ENCODE peak calls at places on chromosomes 6 and 20, in seven cellular contexts. One of them, this sample, is unnamed.

GRCh38 chr6:113411006-113411405 is 446.1 kb upstream of the MARCKS start:
- DNase-seq in H9: no peak
- DNase-seq in HFF-Myc: no peak
- DNase-seq in colonic mucosa: peak
- DNase-seq in GM23338: no peak
- DNase-seq in endodermal cell: no peak
- DNase-seq in progenitor cell of endocrine pancreas: no peak
- DNase-seq in this sample: no peak

GRCh38 chr6:137878070-137878809 is 11.2 kb downstream of the TNFAIP3 start:
- DNase-seq in endodermal cell: no peak
- DNase-seq in H9: no peak
- DNase-seq in progenitor cell of endocrine pancreas: no peak
- DNase-seq in colonic mucosa: no peak
- DNase-seq in HFF-Myc: no peak
- DNase-seq in GM23338: no peak
- DNase-seq in this sample: no peak

GRCh38 chr6:142845143-142845571 is 99.8 kb downstream of the HIVEP2 start:
- DNase-seq in colonic mucosa: no peak
- DNase-seq in progenitor cell of endocrine pancreas: no peak
- DNase-seq in endodermal cell: no peak
- DNase-seq in H9: no peak
- DNase-seq in GM23338: no peak
- DNase-seq in HFF-Myc: no peak
- DNase-seq in this sample: no peak

GRCh38 chr6:94462231-94462630 is 1042.9 kb upstream of the EPHA7 start:
- DNase-seq in progenitor cell of endocrine pancreas: no peak
- DNase-seq in endodermal cell: peak
- DNase-seq in HFF-Myc: no peak
- DNase-seq in H9: no peak
- DNase-seq in GM23338: no peak
- DNase-seq in colonic mucosa: no peak
- DNase-seq in this sample: no peak

GRCh38 chr6:35047265-35048011 is 93.7 kb downstream of the TCP11 start:
- DNase-seq in endodermal cell: no peak
- DNase-seq in colonic mucosa: no peak
- DNase-seq in HFF-Myc: no peak
- DNase-seq in GM23338: no peak
- DNase-seq in progenitor cell of endocrine pancreas: no peak
- DNase-seq in H9: no peak
- DNase-seq in this sample: no peak

GRCh38 chr6:116220172-116220571 is 33.7 kb downstream of the TSPYL4 start:
- DNase-seq in HFF-Myc: no peak
- DNase-seq in GM23338: no peak
- DNase-seq in endodermal cell: peak
- DNase-seq in H9: no peak
- DNase-seq in progenitor cell of endocrine pancreas: no peak
- DNase-seq in colonic mucosa: no peak
- DNase-seq in this sample: no peak

GRCh38 chr6:140071601-140072062 is 697.2 kb upstream of the CITED2 start:
- DNase-seq in progenitor cell of endocrine pancreas: no peak
- DNase-seq in colonic mucosa: no peak
- DNase-seq in GM23338: no peak
- DNase-seq in HFF-Myc: no peak
- DNase-seq in H9: no peak
- DNase-seq in endodermal cell: no peak
- DNase-seq in this sample: no peak

GRCh38 chr6:145077382-145077781 is 657.9 kb downstream of the EPM2A start:
- DNase-seq in endodermal cell: no peak
- DNase-seq in GM23338: no peak
- DNase-seq in H9: no peak
- DNase-seq in colonic mucosa: no peak
- DNase-seq in HFF-Myc: no peak
- DNase-seq in progenitor cell of endocrine pancreas: no peak
- DNase-seq in this sample: no peak

GRCh38 chr6:34362909-34363713 is 29.4 kb downstream of the NUDT3 start:
- DNase-seq in progenitor cell of endocrine pancreas: no peak
- DNase-seq in endodermal cell: no peak
- DNase-seq in HFF-Myc: no peak
- DNase-seq in GM23338: peak
- DNase-seq in H9: no peak
- DNase-seq in colonic mucosa: no peak
- DNase-seq in this sample: no peak

GRCh38 chr20:63567382-63568169 is 6.5 kb downstream of the HELZ2 start:
- DNase-seq in colonic mucosa: no peak
- DNase-seq in H9: no peak
- DNase-seq in endodermal cell: no peak
- DNase-seq in HFF-Myc: no peak
- DNase-seq in progenitor cell of endocrine pancreas: no peak
- DNase-seq in GM23338: no peak
- DNase-seq in this sample: no peak

GRCh38 chr20:33679758-33680485 is 5.7 kb upstream of the NECAB3 start:
- DNase-seq in endodermal cell: no peak
- DNase-seq in HFF-Myc: no peak
- DNase-seq in H9: no peak
- DNase-seq in colonic mucosa: no peak
- DNase-seq in GM23338: no peak
- DNase-seq in progenitor cell of endocrine pancreas: no peak
- DNase-seq in this sample: no peak

GRCh38 chr20:24461848-24462247 is 7.6 kb upstream of the SYNDIG1 start:
- DNase-seq in H9: no peak
- DNase-seq in HFF-Myc: no peak
- DNase-seq in GM23338: no peak
- DNase-seq in colonic mucosa: no peak
- DNase-seq in endodermal cell: no peak
- DNase-seq in progenitor cell of endocrine pancreas: no peak
- DNase-seq in this sample: no peak

GRCh38 chr20:24465168-24465567 is 4.3 kb upstream of the SYNDIG1 start:
- DNase-seq in colonic mucosa: no peak
- DNase-seq in H9: no peak
- DNase-seq in progenitor cell of endocrine pancreas: no peak
- DNase-seq in endodermal cell: no peak
- DNase-seq in GM23338: no peak
- DNase-seq in HFF-Myc: no peak
- DNase-seq in this sample: no peak

GRCh38 chr20:24458441-24458840 is 11.0 kb upstream of the SYNDIG1 start:
- DNase-seq in colonic mucosa: no peak
- DNase-seq in HFF-Myc: no peak
- DNase-seq in progenitor cell of endocrine pancreas: no peak
- DNase-seq in H9: no peak
- DNase-seq in GM23338: no peak
- DNase-seq in endodermal cell: no peak
- DNase-seq in this sample: no peak

GRCh38 chr20:24462461-24463010 is 6.9 kb upstream of the SYNDIG1 start:
- DNase-seq in HFF-Myc: no peak
- DNase-seq in endodermal cell: no peak
- DNase-seq in GM23338: peak
- DNase-seq in colonic mucosa: no peak
- DNase-seq in H9: peak
- DNase-seq in progenitor cell of endocrine pancreas: no peak
- DNase-seq in this sample: no peak

GRCh38 chr20:24460712-24461111 is 8.7 kb upstream of the SYNDIG1 start:
- DNase-seq in H9: no peak
- DNase-seq in progenitor cell of endocrine pancreas: no peak
- DNase-seq in colonic mucosa: no peak
- DNase-seq in GM23338: peak
- DNase-seq in endodermal cell: peak
- DNase-seq in HFF-Myc: no peak
- DNase-seq in this sample: no peak
- TF ChIP-seq CTCF in H9: peak
- TF ChIP-seq CTCF in progenitor cell of endocrine pancreas: no peak
- TF ChIP-seq CTCF in colonic mucosa: no peak
- TF ChIP-seq CTCF in GM23338: peak
- TF ChIP-seq CTCF in endodermal cell: peak
- TF ChIP-seq CTCF in HFF-Myc: no peak
- TF ChIP-seq CTCF in this sample: no peak

DNA sequence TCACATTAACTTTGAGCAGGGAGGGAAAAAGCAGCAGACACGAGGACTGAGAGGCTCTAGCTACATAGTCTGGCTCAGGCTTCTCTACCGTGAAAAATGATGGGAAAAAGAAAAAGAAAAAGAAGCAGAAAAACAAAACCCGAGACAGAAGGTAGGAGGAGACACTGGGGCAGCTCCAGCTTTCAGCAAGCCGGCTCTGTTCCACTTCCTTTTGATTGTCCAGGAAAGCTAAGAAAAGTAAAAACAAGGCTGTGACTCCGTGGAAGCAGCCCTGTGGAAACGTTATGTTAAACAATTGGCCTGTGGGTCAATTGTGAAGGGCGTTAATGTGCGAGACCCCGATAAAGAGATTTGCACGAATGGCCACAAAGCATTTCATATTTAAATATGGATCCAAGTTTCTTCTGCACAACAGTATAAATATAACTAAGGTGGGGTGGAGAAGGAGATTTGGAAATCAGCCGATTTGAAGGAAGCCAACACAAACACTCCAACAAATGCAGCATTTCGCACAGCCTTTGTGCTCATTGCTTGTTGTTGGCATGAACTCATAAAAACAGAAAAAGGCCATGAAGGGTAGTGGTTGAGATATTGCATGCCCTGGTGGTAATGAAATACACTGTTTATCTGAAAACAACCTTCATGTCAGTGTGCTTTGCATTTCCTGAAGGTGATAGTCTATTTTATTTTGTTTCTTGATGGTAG is 236.9 kb upstream of the JAG1 start:
- DNase-seq in H9: no peak
- DNase-seq in endodermal cell: no peak
- DNase-seq in progenitor cell of endocrine pancreas: no peak
- DNase-seq in GM23338: peak
- DNase-seq in HFF-Myc: no peak
- DNase-seq in colonic mucosa: no peak
- DNase-seq in this sample: no peak
- TF ChIP-seq CTCF in H9: no peak
- TF ChIP-seq CTCF in endodermal cell: peak
- TF ChIP-seq CTCF in progenitor cell of endocrine pancreas: no peak
- TF ChIP-seq CTCF in GM23338: peak
- TF ChIP-seq CTCF in HFF-Myc: no peak
- TF ChIP-seq CTCF in colonic mucosa: no peak
- TF ChIP-seq CTCF in this sample: no peak

GRCh38 chr6:5995705-5996686 is 10.7 kb downstream of the NRN1 start:
- DNase-seq in colonic mucosa: peak
- DNase-seq in progenitor cell of endocrine pancreas: peak
- DNase-seq in endodermal cell: peak
- DNase-seq in GM23338: peak
- DNase-seq in HFF-Myc: no peak
- DNase-seq in H9: peak
- DNase-seq in this sample: peak
- TF ChIP-seq CTCF in colonic mucosa: no peak
- TF ChIP-seq CTCF in progenitor cell of endocrine pancreas: peak
- TF ChIP-seq CTCF in endodermal cell: peak
- TF ChIP-seq CTCF in GM23338: peak
- TF ChIP-seq CTCF in HFF-Myc: peak
- TF ChIP-seq CTCF in H9: peak
- TF ChIP-seq CTCF in this sample: peak

GRCh38 chr20:6832811-6833210 is 65.3 kb downstream of the BMP2 start:
- DNase-seq in endodermal cell: no peak
- DNase-seq in colonic mucosa: no peak
- DNase-seq in HFF-Myc: no peak
- DNase-seq in progenitor cell of endocrine pancreas: no peak
- DNase-seq in GM23338: no peak
- DNase-seq in H9: no peak
- DNase-seq in this sample: no peak

GRCh38 chr20:6829510-6830116 is 62.1 kb downstream of the BMP2 start:
- DNase-seq in H9: no peak
- DNase-seq in GM23338: peak
- DNase-seq in progenitor cell of endocrine pancreas: no peak
- DNase-seq in colonic mucosa: no peak
- DNase-seq in HFF-Myc: no peak
- DNase-seq in endodermal cell: peak
- DNase-seq in this sample: no peak

GRCh38 chr20:6827472-6827871 is 60.0 kb downstream of the BMP2 start:
- DNase-seq in colonic mucosa: no peak
- DNase-seq in HFF-Myc: no peak
- DNase-seq in H9: no peak
- DNase-seq in endodermal cell: no peak
- DNase-seq in GM23338: no peak
- DNase-seq in progenitor cell of endocrine pancreas: no peak
- DNase-seq in this sample: no peak

GRCh38 chr20:6828794-6829423 is 61.4 kb downstream of the BMP2 start:
- DNase-seq in H9: peak
- DNase-seq in endodermal cell: peak
- DNase-seq in GM23338: peak
- DNase-seq in progenitor cell of endocrine pancreas: peak
- DNase-seq in HFF-Myc: peak
- DNase-seq in colonic mucosa: peak
- DNase-seq in this sample: peak

GRCh38 chr20:6831461-6831860 is 64.0 kb downstream of the BMP2 start:
- DNase-seq in HFF-Myc: no peak
- DNase-seq in H9: no peak
- DNase-seq in progenitor cell of endocrine pancreas: no peak
- DNase-seq in GM23338: no peak
- DNase-seq in endodermal cell: no peak
- DNase-seq in colonic mucosa: no peak
- DNase-seq in this sample: no peak
- TF ChIP-seq CTCF in HFF-Myc: no peak
- TF ChIP-seq CTCF in H9: no peak
- TF ChIP-seq CTCF in progenitor cell of endocrine pancreas: no peak
- TF ChIP-seq CTCF in GM23338: no peak
- TF ChIP-seq CTCF in endodermal cell: no peak
- TF ChIP-seq CTCF in colonic mucosa: no peak
- TF ChIP-seq CTCF in this sample: no peak